ENCODE peak calls at places on chromosomes 16 and 17, in ten cellular contexts. E is Daoy, R is HT1080, Q is memory B cell, M is GDM1, H is head of caudate nucleus, U is NCI-H446, A is mesenchymal stem cell, L is occipital lobe, S is GM10248. N is an unnamed sample.

GRCh38 chr17:75856062-75856681 is 1.0 kb upstream of the WBP2 start:
- DNase-seq in A (peak; percentile 67), Q (no peak), E (no peak), M (no peak), H (peak; percentile 68), L (no peak), U (no peak), R (peak; percentile 36), S (no peak), N (no peak)

GRCh38 chr16:89395150-89396142 is 94.9 kb downstream of the ANKRD11 start:
- DNase-seq in Q (no peak), H (peak; percentile 71), R (peak; percentile 48), A (peak; percentile 92), L (peak; percentile 76), E (peak; percentile 78), M (no peak), S (no peak), U (peak; percentile 87), N (peak; percentile 96)

GRCh38 chr16:54582631-54583250 is 296.2 kb upstream of the IRX3 start:
- DNase-seq in H (no peak), R (no peak), S (no peak), A (no peak), U (peak; percentile 1), M (no peak), Q (no peak), E (no peak), L (no peak), N (no peak)

GRCh38 chr16:12539185-12539929 is 264.3 kb downstream of the CPPED1 start:
- DNase-seq in H (no peak), L (no peak), Q (no peak), R (peak; percentile 63), U (peak; percentile 52), A (peak; percentile 87), M (no peak), S (no peak), E (peak; percentile 57), N (no peak)

GRCh38 chr16:11340710-11341109 is 4.5 kb upstream of the RMI2 start:
- DNase-seq in L (no peak), U (no peak), H (no peak), A (no peak), E (no peak), R (no peak), S (no peak), Q (no peak), M (no peak), N (no peak)

GRCh38 chr16:48870141-48870540 is 260.2 kb upstream of the N4BP1 start:
- DNase-seq in Q (no peak), A (no peak), H (no peak), S (no peak), U (no peak), E (no peak), R (no peak), M (no peak), L (no peak), N (no peak)

GRCh38 chr17:45160505-45161287 is 979 bp upstream of the HEXIM2 start:
- DNase-seq in Q (no peak), U (peak; percentile 55), L (peak; percentile 76), A (peak; percentile 73), R (peak; percentile 58), M (peak; percentile 33), E (peak; percentile 71), S (no peak), H (peak; percentile 74), N (peak; percentile 79)

GRCh38 chr17:77313831-77314230 is 173.1 kb downstream of the SEC14L1 start:
- DNase-seq in H (peak; percentile 1), L (no peak), R (no peak), E (no peak), M (no peak), U (no peak), S (no peak), Q (no peak), A (no peak), N (peak; percentile 12)

GRCh38 chr16:30930160-30930571 is 6.8 kb downstream of the FBXL19 start:
- DNase-seq in U (no peak), H (no peak), S (no peak), R (no peak), L (no peak), Q (no peak), A (no peak), E (no peak), M (no peak), N (no peak)

GRCh38 chr16:11310634-11310977 is 29.5 kb upstream of the PRM1 start:
- DNase-seq in U (no peak), E (no peak), Q (no peak), M (no peak), S (no peak), A (no peak), R (no peak), L (no peak), H (no peak), N (no peak)

GRCh38 chr17:3892095-3892998 is 506 bp downstream of the CAMKK1 start:
- DNase-seq in U (peak; percentile 19), E (peak; percentile 84), H (peak; percentile 67), M (peak; percentile 75), R (peak; percentile 93), Q (peak; percentile 73), L (peak; percentile 74), A (peak; percentile 89), S (peak; percentile 49), N (peak; percentile 84)

GRCh38 chr17:56819431-56820145 is 14.1 kb downstream of the C17orf67 start:
- DNase-seq in R (peak; percentile 75), Q (peak; percentile 72), U (peak; percentile 72), L (no peak), S (peak; percentile 83), H (peak; percentile 67), E (peak; percentile 60), A (peak; percentile 77), M (peak; percentile 63), N (peak; percentile 78)

GRCh38 chr17:19940722-19941464 is 36.7 kb downstream of the AKAP10 start:
- DNase-seq in E (no peak), Q (no peak), U (no peak), A (peak; percentile 31), M (no peak), S (no peak), L (no peak), R (peak; percentile 11), H (no peak), N (no peak)

GRCh38 chr17:62905233-62905632 is 60.8 kb upstream of the TANC2 start:
- DNase-seq in A (no peak), E (no peak), R (no peak), H (no peak), Q (no peak), M (no peak), L (no peak), U (no peak), S (no peak), N (no peak)

GRCh38 chr16:51374346-51374745 is 223.3 kb upstream of the SALL1 start:
- DNase-seq in Q (no peak), S (no peak), A (peak; percentile 81), E (no peak), M (no peak), U (no peak), L (no peak), R (peak; percentile 75), H (no peak), N (no peak)

GRCh38 chr16:87850009-87851006 is 19.0 kb downstream of the SLC7A5 start:
- DNase-seq in E (peak; percentile 62), A (peak; percentile 51), R (peak; percentile 40), S (peak; percentile 87), Q (peak; percentile 74), H (peak; percentile 78), U (no peak), M (no peak), L (no peak), N (peak; percentile 75)

GRCh38 chr16:67260426-67261063 is 11.8 kb downstream of the SLC9A5 start:
- DNase-seq in U (peak; percentile 22), L (no peak), R (peak; percentile 58), M (peak; percentile 1), A (peak; percentile 70), H (no peak), S (peak; percentile 74), E (peak; percentile 52), Q (no peak), N (no peak)

GRCh38 chr17:70314096-70314495 is 144.8 kb downstream of the KCNJ2 start:
- DNase-seq in S (no peak), L (no peak), Q (no peak), H (no peak), A (no peak), R (no peak), E (no peak), U (no peak), M (no peak), N (no peak)